ENCODE peak calls at places on chromosomes 1 and 21, in seven cellular contexts. One of them, this sample, is unnamed.

GRCh38 chr1:164640673-164641352 is 81.8 kb downstream of the PBX1 start:
- DNase-seq in HCT116: no peak
- DNase-seq in SK-N-SH: no peak
- DNase-seq in HepG2: no peak
- DNase-seq in K562: no peak
- DNase-seq in GM12878: no peak
- DNase-seq in H1: no peak
- DNase-seq in this sample: peak

GRCh38 chr1:76465030-76465429 is 390.5 kb downstream of the ST6GALNAC3 start:
- DNase-seq in HCT116: no peak
- DNase-seq in SK-N-SH: no peak
- DNase-seq in HepG2: no peak
- DNase-seq in K562: no peak
- DNase-seq in GM12878: no peak
- DNase-seq in H1: no peak
- DNase-seq in this sample: no peak

GRCh38 chr1:202193614-202194327 is at the start of gene LGR6:
- DNase-seq in HCT116: no peak
- DNase-seq in SK-N-SH: peak
- DNase-seq in HepG2: no peak
- DNase-seq in K562: no peak
- DNase-seq in GM12878: no peak
- DNase-seq in H1: peak
- DNase-seq in this sample: no peak

GRCh38 chr1:21149430-21149861 is 27.3 kb downstream of the EIF4G3 start:
- DNase-seq in HCT116: peak
- DNase-seq in SK-N-SH: peak
- DNase-seq in HepG2: no peak
- DNase-seq in K562: no peak
- DNase-seq in GM12878: no peak
- DNase-seq in H1: no peak
- DNase-seq in this sample: peak

GRCh38 chr21:16644690-16645089 is 868.2 kb upstream of the CXADR start:
- DNase-seq in HCT116: no peak
- DNase-seq in SK-N-SH: no peak
- DNase-seq in HepG2: no peak
- DNase-seq in K562: no peak
- DNase-seq in GM12878: no peak
- DNase-seq in H1: no peak
- DNase-seq in this sample: no peak

GRCh38 chr1:62687903-62688686 is at the start of gene DOCK7:
- DNase-seq in HCT116: peak
- DNase-seq in SK-N-SH: peak
- DNase-seq in HepG2: peak
- DNase-seq in K562: peak
- DNase-seq in GM12878: no peak
- DNase-seq in H1: peak
- DNase-seq in this sample: peak

GRCh38 chr1:230090194-230090711 is 23.2 kb downstream of the GALNT2 start:
- DNase-seq in HCT116: no peak
- DNase-seq in SK-N-SH: no peak
- DNase-seq in HepG2: peak
- DNase-seq in K562: no peak
- DNase-seq in GM12878: no peak
- DNase-seq in H1: no peak
- DNase-seq in this sample: no peak

GRCh38 chr1:84166797-84167196 is 22.7 kb downstream of the PRKACB start:
- DNase-seq in HCT116: no peak
- DNase-seq in SK-N-SH: no peak
- DNase-seq in HepG2: no peak
- DNase-seq in K562: no peak
- DNase-seq in GM12878: no peak
- DNase-seq in H1: no peak
- DNase-seq in this sample: no peak

GRCh38 chr1:24374891-24375786 is 38.4 kb downstream of the STPG1 start:
- DNase-seq in HCT116: no peak
- DNase-seq in SK-N-SH: no peak
- DNase-seq in HepG2: no peak
- DNase-seq in K562: no peak
- DNase-seq in GM12878: no peak
- DNase-seq in H1: no peak
- DNase-seq in this sample: peak

GRCh38 chr1:109754738-109755137 is 9.0 kb downstream of the EPS8L3 start:
- DNase-seq in HCT116: no peak
- DNase-seq in SK-N-SH: no peak
- DNase-seq in HepG2: no peak
- DNase-seq in K562: no peak
- DNase-seq in GM12878: no peak
- DNase-seq in H1: no peak
- DNase-seq in this sample: no peak

GRCh38 chr1:238674331-238674730 is 712.0 kb upstream of the CHRM3 start:
- DNase-seq in HCT116: no peak
- DNase-seq in SK-N-SH: no peak
- DNase-seq in HepG2: no peak
- DNase-seq in K562: no peak
- DNase-seq in GM12878: no peak
- DNase-seq in H1: no peak
- DNase-seq in this sample: no peak

GRCh38 chr1:108668777-108669176 is 7.9 kb upstream of the HENMT1 start:
- DNase-seq in HCT116: no peak
- DNase-seq in SK-N-SH: no peak
- DNase-seq in HepG2: no peak
- DNase-seq in K562: no peak
- DNase-seq in GM12878: no peak
- DNase-seq in H1: no peak
- DNase-seq in this sample: no peak

GRCh38 chr1:161359316-161359715 is 8.4 kb downstream of the CFAP126 start:
- DNase-seq in HCT116: no peak
- DNase-seq in SK-N-SH: peak
- DNase-seq in HepG2: no peak
- DNase-seq in K562: no peak
- DNase-seq in GM12878: no peak
- DNase-seq in H1: no peak
- DNase-seq in this sample: no peak

GRCh38 chr1:177017453-177017852 is 147.1 kb downstream of the ASTN1 start:
- DNase-seq in HCT116: no peak
- DNase-seq in SK-N-SH: no peak
- DNase-seq in HepG2: no peak
- DNase-seq in K562: no peak
- DNase-seq in GM12878: no peak
- DNase-seq in H1: no peak
- DNase-seq in this sample: no peak

GRCh38 chr1:20184481-20184900 is 1.4 kb upstream of the UBXN10 start:
- DNase-seq in HCT116: no peak
- DNase-seq in SK-N-SH: no peak
- DNase-seq in HepG2: peak
- DNase-seq in K562: peak
- DNase-seq in GM12878: no peak
- DNase-seq in H1: no peak
- DNase-seq in this sample: no peak

GRCh38 chr1:159867322-159868064 is 5.0 kb upstream of the VSIG8 start:
- DNase-seq in HCT116: no peak
- DNase-seq in SK-N-SH: no peak
- DNase-seq in HepG2: no peak
- DNase-seq in K562: no peak
- DNase-seq in GM12878: no peak
- DNase-seq in H1: no peak
- DNase-seq in this sample: peak

DNA sequence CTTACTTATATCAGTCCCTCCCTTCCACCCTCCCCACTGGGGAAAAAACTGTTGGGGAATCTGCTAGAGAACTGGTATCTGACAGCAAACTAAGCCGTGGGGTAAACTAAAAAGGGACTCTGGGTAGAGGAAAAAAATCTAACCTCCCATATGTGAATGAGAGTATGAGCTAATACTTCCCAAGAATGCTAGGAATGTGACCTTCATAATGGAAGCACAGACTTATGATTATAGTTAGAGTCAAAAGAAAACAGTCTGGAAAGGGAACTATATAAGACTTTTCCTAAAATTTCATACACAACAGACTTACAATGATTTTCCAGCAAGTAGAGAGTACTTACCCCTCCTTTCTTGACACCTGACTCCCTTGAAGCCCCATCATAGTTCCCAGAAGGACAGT is 23.0 kb upstream of the RBBP5 start:
- DNase-seq in HCT116: no peak
- DNase-seq in SK-N-SH: no peak
- DNase-seq in HepG2: peak
- DNase-seq in K562: no peak
- DNase-seq in GM12878: no peak
- DNase-seq in H1: no peak
- DNase-seq in this sample: peak
- TF ChIP-seq JUND in HCT116: no peak
- TF ChIP-seq JUND in SK-N-SH: no peak
- TF ChIP-seq JUND in HepG2: no peak
- TF ChIP-seq JUND in K562: no peak
- TF ChIP-seq JUND in GM12878: no peak
- TF ChIP-seq JUND in H1: no peak
- TF ChIP-seq JUND in this sample: no peak

DNA sequence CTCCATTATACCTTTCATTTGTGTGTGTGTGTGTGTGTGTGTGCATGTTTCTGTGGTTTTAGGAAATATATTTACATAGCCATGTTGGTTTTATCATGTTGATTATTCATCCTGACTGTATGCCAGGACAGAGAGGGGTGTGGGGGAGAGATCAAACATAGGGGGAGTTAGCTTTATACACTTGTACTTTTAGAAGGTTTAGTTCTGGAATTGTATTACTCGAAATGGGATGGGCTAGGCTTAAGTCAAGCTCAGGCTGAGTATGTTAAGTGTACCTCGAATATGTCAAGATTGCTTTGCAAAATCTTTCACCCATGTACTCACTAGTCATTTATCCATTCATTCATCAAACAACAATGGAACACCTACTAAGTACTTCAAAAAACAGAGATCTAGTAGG is 123.3 kb downstream of the HMCN1 start:
- DNase-seq in HCT116: no peak
- DNase-seq in SK-N-SH: no peak
- DNase-seq in HepG2: no peak
- DNase-seq in K562: no peak
- DNase-seq in GM12878: no peak
- DNase-seq in H1: no peak
- DNase-seq in this sample: no peak
- TF ChIP-seq JUND in HCT116: no peak
- TF ChIP-seq JUND in SK-N-SH: no peak
- TF ChIP-seq JUND in HepG2: no peak
- TF ChIP-seq JUND in K562: no peak
- TF ChIP-seq JUND in GM12878: no peak
- TF ChIP-seq JUND in H1: no peak
- TF ChIP-seq JUND in this sample: no peak

GRCh38 chr1:7953850-7954609 is 7.5 kb upstream of the PARK7 start:
- DNase-seq in HCT116: peak
- DNase-seq in SK-N-SH: peak
- DNase-seq in HepG2: peak
- DNase-seq in K562: peak
- DNase-seq in GM12878: peak
- DNase-seq in H1: peak
- DNase-seq in this sample: no peak
- TF ChIP-seq JUND in HCT116: no peak
- TF ChIP-seq JUND in SK-N-SH: no peak
- TF ChIP-seq JUND in HepG2: peak
- TF ChIP-seq JUND in K562: peak
- TF ChIP-seq JUND in GM12878: no peak
- TF ChIP-seq JUND in H1: no peak
- TF ChIP-seq JUND in this sample: no peak

GRCh38 chr21:35297665-35298064 is 248.6 kb upstream of the RUNX1 start:
- DNase-seq in HCT116: no peak
- DNase-seq in SK-N-SH: no peak
- DNase-seq in HepG2: no peak
- DNase-seq in K562: no peak
- DNase-seq in GM12878: no peak
- DNase-seq in H1: no peak
- DNase-seq in this sample: no peak

GRCh38 chr21:35298757-35299156 is 249.7 kb upstream of the RUNX1 start:
- DNase-seq in HCT116: no peak
- DNase-seq in SK-N-SH: no peak
- DNase-seq in HepG2: no peak
- DNase-seq in K562: no peak
- DNase-seq in GM12878: no peak
- DNase-seq in H1: no peak
- DNase-seq in this sample: no peak

DNA sequence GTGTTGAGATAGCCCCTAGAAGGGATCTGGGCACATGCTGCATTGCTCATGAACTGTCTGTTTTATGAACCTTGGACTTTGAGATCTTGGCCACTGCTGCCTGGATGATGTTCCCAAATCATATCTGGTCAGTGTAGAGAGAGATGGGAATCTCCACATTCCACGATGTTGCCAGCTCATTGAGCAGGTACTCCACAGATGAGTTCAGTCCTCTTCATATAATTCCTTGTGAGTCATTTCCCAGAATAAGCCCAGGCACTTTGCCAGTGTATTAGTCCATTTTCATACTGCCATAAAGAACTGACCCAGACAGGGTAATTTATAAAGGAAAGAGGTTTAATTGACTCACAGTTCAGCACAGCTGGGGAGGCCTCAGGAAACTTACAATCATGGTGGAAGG is 254.0 kb upstream of the RUNX1 start:
- DNase-seq in HCT116: peak
- DNase-seq in SK-N-SH: no peak
- DNase-seq in HepG2: no peak
- DNase-seq in K562: no peak
- DNase-seq in GM12878: no peak
- DNase-seq in H1: no peak
- DNase-seq in this sample: no peak
- TF ChIP-seq JUND in HCT116: peak
- TF ChIP-seq JUND in SK-N-SH: peak
- TF ChIP-seq JUND in HepG2: no peak
- TF ChIP-seq JUND in K562: no peak
- TF ChIP-seq JUND in GM12878: no peak
- TF ChIP-seq JUND in H1: no peak
- TF ChIP-seq JUND in this sample: no peak

DNA sequence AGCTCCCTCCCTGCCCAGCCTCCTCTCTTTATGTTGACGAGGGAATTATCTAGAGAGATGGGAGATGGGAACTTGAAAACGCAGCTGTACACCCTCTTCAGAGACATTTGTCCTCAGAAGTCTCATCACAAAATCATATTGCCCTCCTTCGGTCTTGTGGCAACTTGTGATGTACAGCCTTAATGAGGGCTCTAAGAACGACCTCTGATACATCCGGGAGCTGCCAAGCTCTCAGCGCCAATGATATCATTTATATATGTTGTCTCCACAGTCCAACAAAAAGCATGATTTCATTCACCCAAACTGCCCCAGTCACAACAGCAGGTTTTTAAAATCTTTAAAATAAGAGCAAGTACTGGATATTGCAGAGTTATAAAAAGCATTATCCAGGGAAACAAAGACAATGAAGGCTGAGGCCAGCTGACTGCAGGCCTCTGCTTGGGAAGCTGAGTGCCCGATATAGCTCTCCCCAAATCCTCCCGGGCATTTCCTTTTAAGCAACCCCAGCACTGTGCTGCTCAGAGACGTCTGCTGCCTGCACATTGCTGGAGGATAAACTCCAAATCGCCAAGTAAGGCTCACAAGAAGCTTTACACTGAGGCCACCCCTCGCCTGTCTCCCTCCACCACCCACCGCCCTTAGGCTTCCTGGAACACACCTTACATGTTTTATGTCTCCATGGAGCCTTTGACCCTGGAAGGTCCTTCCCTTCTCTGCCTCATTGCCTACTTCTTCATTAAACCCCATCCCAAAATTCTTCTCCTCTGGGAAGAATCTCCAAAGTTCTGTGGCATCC is 236.1 kb downstream of the C1orf94 start:
- DNase-seq in HCT116: no peak
- DNase-seq in SK-N-SH: no peak
- DNase-seq in HepG2: no peak
- DNase-seq in K562: no peak
- DNase-seq in GM12878: no peak
- DNase-seq in H1: no peak
- DNase-seq in this sample: no peak
- TF ChIP-seq JUND in HCT116: no peak
- TF ChIP-seq JUND in SK-N-SH: no peak
- TF ChIP-seq JUND in HepG2: no peak
- TF ChIP-seq JUND in K562: no peak
- TF ChIP-seq JUND in GM12878: no peak
- TF ChIP-seq JUND in H1: no peak
- TF ChIP-seq JUND in this sample: no peak